ENCODE peak calls at places on chromosome 16, in four cellular contexts. E, N, T and L are unnamed samples.

GRCh38 chr16:83652898-83653297 is 154.9 kb upstream of the HSBP1 start:
- DNase-seq in E (no peak), N (no peak), T (no peak), L (no peak)

GRCh38 chr16:9996191-9996590 is 186.0 kb downstream of the GRIN2A start:
- DNase-seq in E (no peak), N (no peak), T (no peak), L (no peak)

GRCh38 chr16:88936008-88936912 is 40.7 kb downstream of the CBFA2T3 start:
- DNase-seq in E (no peak), N (peak; percentile 82), T (no peak), L (no peak)

GRCh38 chr16:14036869-14037268 is 34.2 kb upstream of the MRTFB start:
- DNase-seq in E (no peak), N (no peak), T (no peak), L (no peak)

GRCh38 chr16:1990336-1991134 is 765 bp downstream of the SYNGR3 start:
- DNase-seq in E (no peak), N (no peak), T (no peak), L (peak; percentile 39)

GRCh38 chr16:66480265-66481080 is 53.4 kb downstream of the BEAN1 start:
- DNase-seq in E (no peak), N (no peak), T (no peak), L (no peak)

GRCh38 chr16:22293137-22294106 is 3.8 kb upstream of the POLR3E start:
- DNase-seq in E (no peak), N (no peak), T (no peak), L (no peak)

GRCh38 chr16:2786826-2787151 is 571 bp downstream of the PRSS33 start:
- DNase-seq in E (no peak), N (peak; percentile 12), T (no peak), L (no peak)

GRCh38 chr16:53945996-53946395 is 242.0 kb downstream of the FTO start:
- DNase-seq in E (no peak), N (no peak), T (no peak), L (no peak)

GRCh38 chr16:48047755-48048154 is 108.0 kb downstream of the ABCC12 start:
- DNase-seq in E (no peak), N (no peak), T (peak; percentile 31), L (no peak)

GRCh38 chr16:27639588-27640276 is 89.8 kb downstream of the KATNIP start:
- DNase-seq in E (peak; percentile 41), N (no peak), T (no peak), L (no peak)

GRCh38 chr16:51164167-51164566 is 13.1 kb upstream of the SALL1 start:
- DNase-seq in E (no peak), N (no peak), T (no peak), L (no peak)

GRCh38 chr16:73217654-73218053 is 169.7 kb upstream of the ZFHX3 start:
- DNase-seq in E (no peak), N (no peak), T (no peak), L (no peak)

GRCh38 chr16:87219287-87219909 is 97.8 kb downstream of the C16orf95 start:
- DNase-seq in E (no peak), N (no peak), T (no peak), L (no peak)

GRCh38 chr16:50396770-50397525 is 28.2 kb upstream of the BRD7 start:
- DNase-seq in E (peak; percentile 62), N (no peak), T (no peak), L (no peak)

GRCh38 chr16:71920658-71921057 is 25.3 kb downstream of the IST1 start:
- DNase-seq in E (no peak), N (no peak), T (no peak), L (no peak)

GRCh38 chr16:7304932-7305331 is 27.7 kb upstream of the RBFOX1 start:
- DNase-seq in E (no peak), N (no peak), T (no peak), L (no peak)

GRCh38 chr16:14180431-14181059 is 109.4 kb downstream of the MRTFB start:
- DNase-seq in E (no peak), N (no peak), T (no peak), L (no peak)

GRCh38 chr16:49464877-49465504 is 91.4 kb downstream of the C16orf78 start:
- DNase-seq in E (no peak), N (no peak), T (peak; percentile 58), L (no peak)

GRCh38 chr16:87017388-87018012 is 299.7 kb downstream of the C16orf95 start:
- DNase-seq in E (peak; percentile 85), N (peak; percentile 45), T (no peak), L (no peak)

GRCh38 chr16:23148513-23149266 is 562 bp downstream of the USP31 start:
- DNase-seq in E (no peak), N (peak; percentile 80), T (peak; percentile 38), L (peak; percentile 25)

GRCh38 chr16:11034005-11034404 is 89.6 kb downstream of the CLEC16A start:
- DNase-seq in E (no peak), N (no peak), T (no peak), L (no peak)

GRCh38 chr16:30382398-30383015 is at the start of gene SEPTIN1:
- DNase-seq in E (no peak), N (no peak), T (no peak), L (no peak)

GRCh38 chr16:14564323-14564722 is 65.7 kb downstream of the PARN start:
- DNase-seq in E (no peak), N (no peak), T (peak; percentile 15), L (no peak)

GRCh38 chr16:56889206-56889605 is 24.2 kb downstream of the SLC12A3 start:
- DNase-seq in E (no peak), N (no peak), T (no peak), L (no peak)